ENCODE peak calls at places on chromosome 14, in four cellular contexts. One of them, this sample, is unnamed.

GRCh38 chr14:68795602-68796417 is 2.9 kb upstream of the ZFP36L1 start:
- DNase-seq in mucosa of descending colon: peak; percentile 92
- DNase-seq in sigmoid colon: peak; percentile 95
- DNase-seq in Caco-2: peak; percentile 93
- DNase-seq in this sample: peak; percentile 92

GRCh38 chr14:105864651-105865265 is 338.4 kb downstream of the TMEM121 start:
- DNase-seq in mucosa of descending colon: peak; percentile 38
- DNase-seq in sigmoid colon: peak; percentile 58
- DNase-seq in Caco-2: no peak
- DNase-seq in this sample: peak; percentile 83

GRCh38 chr14:50670196-50670875 is 2.2 kb upstream of the SAV1 start:
- DNase-seq in mucosa of descending colon: no peak
- DNase-seq in sigmoid colon: no peak
- DNase-seq in Caco-2: no peak
- DNase-seq in this sample: no peak

GRCh38 chr14:101122114-101122854 is 218.8 kb upstream of the RTL1 start:
- DNase-seq in mucosa of descending colon: no peak
- DNase-seq in sigmoid colon: peak; percentile 42
- DNase-seq in Caco-2: no peak
- DNase-seq in this sample: peak; percentile 62

GRCh38 chr14:67432088-67432564 is 20.2 kb upstream of the PLEK2 start:
- DNase-seq in mucosa of descending colon: no peak
- DNase-seq in sigmoid colon: peak; percentile 7
- DNase-seq in Caco-2: no peak
- DNase-seq in this sample: no peak

GRCh38 chr14:96053236-96053599 is 14.1 kb downstream of the C14orf132 start:
- DNase-seq in mucosa of descending colon: no peak
- DNase-seq in sigmoid colon: no peak
- DNase-seq in Caco-2: no peak
- DNase-seq in this sample: no peak

GRCh38 chr14:32345311-32345771 is 16.2 kb downstream of the AKAP6 start:
- DNase-seq in mucosa of descending colon: no peak
- DNase-seq in sigmoid colon: no peak
- DNase-seq in Caco-2: no peak
- DNase-seq in this sample: no peak

GRCh38 chr14:94773682-94774211 is 3.8 kb upstream of the GSC start:
- DNase-seq in mucosa of descending colon: no peak
- DNase-seq in sigmoid colon: no peak
- DNase-seq in Caco-2: no peak
- DNase-seq in this sample: no peak

GRCh38 chr14:101347893-101348777 is 213.2 kb upstream of the DIO3 start:
- DNase-seq in mucosa of descending colon: peak; percentile 27
- DNase-seq in sigmoid colon: no peak
- DNase-seq in Caco-2: no peak
- DNase-seq in this sample: peak; percentile 56

GRCh38 chr14:36443374-36443773 is 76.7 kb downstream of the NKX2-1 start:
- DNase-seq in mucosa of descending colon: no peak
- DNase-seq in sigmoid colon: no peak
- DNase-seq in Caco-2: no peak
- DNase-seq in this sample: no peak

GRCh38 chr14:68574461-68574860 is 218.4 kb downstream of the ZFP36L1 start:
- DNase-seq in mucosa of descending colon: no peak
- DNase-seq in sigmoid colon: no peak
- DNase-seq in Caco-2: no peak
- DNase-seq in this sample: no peak

GRCh38 chr14:103702497-103703432 is 12.5 kb downstream of the XRCC3 start:
- DNase-seq in mucosa of descending colon: no peak
- DNase-seq in sigmoid colon: no peak
- DNase-seq in Caco-2: no peak
- DNase-seq in this sample: no peak

GRCh38 chr14:100526632-100527031 is 60.6 kb downstream of the BEGAIN start:
- DNase-seq in mucosa of descending colon: no peak
- DNase-seq in sigmoid colon: peak; percentile 38
- DNase-seq in Caco-2: no peak
- DNase-seq in this sample: no peak

GRCh38 chr14:66476964-66477363 is 9.2 kb upstream of the CCDC196 start:
- DNase-seq in mucosa of descending colon: no peak
- DNase-seq in sigmoid colon: no peak
- DNase-seq in Caco-2: no peak
- DNase-seq in this sample: no peak

GRCh38 chr14:20757963-20758362 is 10.2 kb upstream of the EDDM3B start:
- DNase-seq in mucosa of descending colon: no peak
- DNase-seq in sigmoid colon: no peak
- DNase-seq in Caco-2: peak; percentile 18
- DNase-seq in this sample: no peak

GRCh38 chr14:64639340-64639821 is 64.8 kb upstream of the PLEKHG3 start:
- DNase-seq in mucosa of descending colon: no peak
- DNase-seq in sigmoid colon: no peak
- DNase-seq in Caco-2: peak; percentile 63
- DNase-seq in this sample: no peak

GRCh38 chr14:64638625-64639024 is 65.6 kb upstream of the PLEKHG3 start:
- DNase-seq in mucosa of descending colon: no peak
- DNase-seq in sigmoid colon: no peak
- DNase-seq in Caco-2: no peak
- DNase-seq in this sample: no peak

GRCh38 chr14:64636208-64636979 is 67.8 kb upstream of the PLEKHG3 start:
- DNase-seq in mucosa of descending colon: peak; percentile 67
- DNase-seq in sigmoid colon: peak; percentile 87
- DNase-seq in Caco-2: peak; percentile 80
- DNase-seq in this sample: peak; percentile 88

GRCh38 chr14:64637735-64638473 is 66.3 kb upstream of the PLEKHG3 start:
- DNase-seq in mucosa of descending colon: no peak
- DNase-seq in sigmoid colon: no peak
- DNase-seq in Caco-2: no peak
- DNase-seq in this sample: no peak

GRCh38 chr14:64636980-64637429 is 67.2 kb upstream of the PLEKHG3 start:
- DNase-seq in mucosa of descending colon: no peak
- DNase-seq in sigmoid colon: peak; percentile 29
- DNase-seq in Caco-2: no peak
- DNase-seq in this sample: no peak
- TF ChIP-seq CTCF in mucosa of descending colon: no peak
- TF ChIP-seq CTCF in sigmoid colon: no peak
- TF ChIP-seq CTCF in Caco-2: no peak
- TF ChIP-seq CTCF in this sample: no peak

DNA sequence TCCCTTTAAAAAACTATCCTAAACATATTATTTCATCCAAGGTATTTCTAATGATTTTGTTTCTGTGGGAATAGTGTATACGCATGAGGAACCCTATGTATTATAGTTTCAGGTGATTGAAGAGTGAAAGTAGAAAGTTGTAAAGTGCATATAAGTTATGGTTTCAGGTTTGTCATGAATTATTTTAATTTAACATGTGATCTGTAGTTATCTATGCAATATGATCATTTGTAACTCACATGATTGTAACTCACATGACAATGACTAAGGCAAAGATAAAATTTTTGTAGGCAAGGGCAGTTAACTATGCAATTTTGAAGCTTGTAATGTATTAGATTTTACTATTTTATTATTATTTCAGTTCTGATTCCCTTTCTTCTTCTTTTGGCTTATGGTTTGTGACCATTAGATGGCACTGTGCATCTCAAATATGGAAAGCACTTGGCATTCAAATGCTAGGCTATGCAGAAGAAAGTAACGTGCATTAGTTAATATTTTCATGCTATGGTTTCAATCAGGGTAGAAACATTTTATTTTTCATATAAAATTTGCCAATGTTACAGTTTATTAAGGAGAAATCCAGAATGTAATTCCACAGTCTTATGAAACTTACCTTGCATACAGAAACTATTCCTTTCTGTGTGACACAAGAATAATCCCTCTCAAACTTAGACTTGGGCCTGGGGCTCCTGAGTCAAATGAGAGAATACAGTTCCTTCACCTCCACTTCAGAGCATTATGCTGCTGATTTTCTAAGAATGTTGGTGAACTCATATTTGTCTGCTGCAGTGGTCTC is 15.8 kb upstream of the TMEM30B start:
- DNase-seq in mucosa of descending colon: no peak
- DNase-seq in sigmoid colon: no peak
- DNase-seq in Caco-2: peak; percentile 43
- DNase-seq in this sample: no peak
- TF ChIP-seq CTCF in mucosa of descending colon: peak; percentile 33
- TF ChIP-seq CTCF in sigmoid colon: peak; percentile 16
- TF ChIP-seq CTCF in Caco-2: peak; percentile 39
- TF ChIP-seq CTCF in this sample: peak; percentile 77

GRCh38 chr14:49551569-49551968 is 34.6 kb downstream of the RPS29 start:
- DNase-seq in mucosa of descending colon: no peak
- DNase-seq in sigmoid colon: no peak
- DNase-seq in Caco-2: no peak
- DNase-seq in this sample: peak; percentile 27

GRCh38 chr14:49552630-49553029 is 33.5 kb downstream of the RPS29 start:
- DNase-seq in mucosa of descending colon: no peak
- DNase-seq in sigmoid colon: no peak
- DNase-seq in Caco-2: no peak
- DNase-seq in this sample: no peak

GRCh38 chr14:49549881-49550280 is 36.3 kb downstream of the RPS29 start:
- DNase-seq in mucosa of descending colon: no peak
- DNase-seq in sigmoid colon: no peak
- DNase-seq in Caco-2: no peak
- DNase-seq in this sample: peak; percentile 38

GRCh38 chr14:49549446-49549845 is 36.7 kb downstream of the RPS29 start:
- DNase-seq in mucosa of descending colon: no peak
- DNase-seq in sigmoid colon: no peak
- DNase-seq in Caco-2: no peak
- DNase-seq in this sample: peak; percentile 51

DNA sequence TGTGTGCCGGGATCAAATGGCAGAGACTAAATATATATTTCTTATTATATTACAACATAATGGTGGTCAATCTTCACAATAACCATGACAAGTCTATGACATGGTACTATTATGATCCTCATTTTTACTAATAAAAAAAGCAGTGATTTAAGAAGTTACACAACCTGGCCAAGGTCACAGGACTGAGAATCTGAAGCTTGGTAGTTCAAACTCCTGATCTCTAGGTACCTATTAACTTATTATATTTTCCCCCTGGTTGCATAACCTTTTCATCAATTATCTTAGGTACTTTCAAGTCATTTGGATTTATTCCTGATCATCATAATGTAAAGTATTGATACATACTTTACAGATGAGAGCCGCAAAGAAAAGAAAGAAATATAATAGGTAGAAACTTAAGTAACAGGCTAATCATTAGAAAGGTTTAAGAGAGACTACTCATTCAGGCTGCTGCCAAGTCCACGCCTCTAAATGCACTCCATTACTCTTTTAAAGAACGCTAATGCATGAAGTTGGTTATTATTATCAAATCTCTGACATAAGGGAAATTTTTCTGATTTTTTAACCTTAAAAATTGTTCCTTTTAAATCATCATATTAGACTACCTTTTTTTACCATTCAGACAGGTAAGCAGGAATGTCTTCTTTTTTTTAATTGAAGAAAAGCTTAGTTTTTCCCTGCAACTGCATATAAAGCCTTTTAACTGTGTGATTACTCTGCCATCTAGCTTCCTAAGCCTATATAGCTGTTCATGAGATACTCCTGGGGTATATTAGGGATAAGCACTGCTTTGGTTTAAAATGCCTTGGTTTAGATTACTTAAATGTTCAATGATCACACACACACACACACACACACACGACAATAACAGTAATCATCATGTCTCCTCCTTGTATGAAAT is 35.6 kb downstream of the RPS29 start:
- DNase-seq in mucosa of descending colon: no peak
- DNase-seq in sigmoid colon: no peak
- DNase-seq in Caco-2: peak; percentile 27
- DNase-seq in this sample: no peak
- TF ChIP-seq CTCF in mucosa of descending colon: no peak
- TF ChIP-seq CTCF in sigmoid colon: no peak
- TF ChIP-seq CTCF in Caco-2: no peak
- TF ChIP-seq CTCF in this sample: peak; percentile 63

GRCh38 chr14:92093320-92093719 is 13.1 kb downstream of the ATXN3 start:
- DNase-seq in mucosa of descending colon: no peak
- DNase-seq in sigmoid colon: no peak
- DNase-seq in Caco-2: peak; percentile 13
- DNase-seq in this sample: no peak
- TF ChIP-seq CTCF in mucosa of descending colon: no peak
- TF ChIP-seq CTCF in sigmoid colon: no peak
- TF ChIP-seq CTCF in Caco-2: no peak
- TF ChIP-seq CTCF in this sample: peak; percentile 26

DNA sequence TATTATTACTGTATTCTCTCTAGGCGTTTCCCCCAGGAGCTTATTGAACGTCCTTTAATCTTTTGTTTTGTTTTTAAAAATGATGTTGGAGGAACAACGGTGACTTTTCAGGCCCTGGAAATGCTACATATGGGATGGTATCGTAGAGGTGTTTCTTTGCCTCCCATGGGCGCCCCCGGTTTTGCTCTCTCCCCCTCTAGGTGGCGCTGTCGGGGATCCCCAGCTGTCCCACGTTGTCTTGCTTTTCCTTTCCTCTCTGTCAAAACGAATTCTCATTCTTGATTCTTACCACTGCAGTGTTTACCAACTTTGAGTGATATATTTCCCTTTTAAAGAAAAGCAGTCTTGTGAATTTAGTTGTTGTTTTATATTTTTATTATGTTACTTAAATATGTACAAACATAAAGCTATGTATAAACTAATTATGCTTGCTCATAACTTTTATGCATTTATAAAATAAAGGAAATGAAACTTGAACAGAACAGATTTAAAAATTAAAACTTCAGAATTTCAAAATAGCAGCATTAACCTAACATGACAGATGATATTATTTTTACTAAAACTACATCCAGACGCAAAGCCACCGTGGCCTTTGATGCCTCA is 171.9 kb downstream of the RGS6 start:
- DNase-seq in mucosa of descending colon: no peak
- DNase-seq in sigmoid colon: no peak
- DNase-seq in Caco-2: peak; percentile 45
- DNase-seq in this sample: no peak
- TF ChIP-seq CTCF in mucosa of descending colon: peak; percentile 11
- TF ChIP-seq CTCF in sigmoid colon: no peak
- TF ChIP-seq CTCF in Caco-2: peak; percentile 69
- TF ChIP-seq CTCF in this sample: peak; percentile 32

This sample was measured in osteocyte.